ENCODE peak calls at places on chromosomes 6 and 20, in seven cellular contexts. One of them, this sample, is unnamed.

GRCh38 chr6:39137235-39137634 is 22.2 kb upstream of the SAYSD1 start:
- DNase-seq in GM12865: peak
- DNase-seq in brain microvascular endothelial cell: peak
- DNase-seq in uterus: no peak
- DNase-seq in tibial artery: no peak
- DNase-seq in choroid plexus epithelial cell: peak
- DNase-seq in GM13977: no peak
- DNase-seq in this sample: no peak

GRCh38 chr6:109793793-109794192 is 102.7 kb downstream of the FIG4 start:
- DNase-seq in GM12865: no peak
- DNase-seq in brain microvascular endothelial cell: peak
- DNase-seq in uterus: peak
- DNase-seq in tibial artery: no peak
- DNase-seq in choroid plexus epithelial cell: peak
- DNase-seq in GM13977: no peak
- DNase-seq in this sample: peak

GRCh38 chr20:9015984-9016324 is 52.9 kb upstream of the PLCB4 start:
- DNase-seq in GM12865: no peak
- DNase-seq in brain microvascular endothelial cell: no peak
- DNase-seq in uterus: no peak
- DNase-seq in tibial artery: no peak
- DNase-seq in choroid plexus epithelial cell: peak
- DNase-seq in GM13977: no peak
- DNase-seq in this sample: peak

GRCh38 chr20:1434571-1435336 is 31.9 kb downstream of the NSFL1C start:
- DNase-seq in GM12865: peak
- DNase-seq in brain microvascular endothelial cell: peak
- DNase-seq in uterus: no peak
- DNase-seq in tibial artery: no peak
- DNase-seq in choroid plexus epithelial cell: peak
- DNase-seq in GM13977: peak
- DNase-seq in this sample: peak

GRCh38 chr6:89209457-89209856 is 7.7 kb downstream of the GABRR1 start:
- DNase-seq in GM12865: no peak
- DNase-seq in brain microvascular endothelial cell: no peak
- DNase-seq in uterus: no peak
- DNase-seq in tibial artery: no peak
- DNase-seq in choroid plexus epithelial cell: no peak
- DNase-seq in GM13977: no peak
- DNase-seq in this sample: no peak

GRCh38 chr20:46027245-46027853 is 1.7 kb upstream of the SLC12A5 start:
- DNase-seq in GM12865: peak
- DNase-seq in brain microvascular endothelial cell: peak
- DNase-seq in uterus: no peak
- DNase-seq in tibial artery: no peak
- DNase-seq in choroid plexus epithelial cell: peak
- DNase-seq in GM13977: peak
- DNase-seq in this sample: no peak

GRCh38 chr6:107843400-107843799 is 19.3 kb upstream of the SCML4 start:
- DNase-seq in GM12865: no peak
- DNase-seq in brain microvascular endothelial cell: no peak
- DNase-seq in uterus: no peak
- DNase-seq in tibial artery: no peak
- DNase-seq in choroid plexus epithelial cell: no peak
- DNase-seq in GM13977: no peak
- DNase-seq in this sample: no peak

GRCh38 chr6:167993831-167994230 is 3.6 kb upstream of the KIF25 start:
- DNase-seq in GM12865: no peak
- DNase-seq in brain microvascular endothelial cell: no peak
- DNase-seq in uterus: no peak
- DNase-seq in tibial artery: no peak
- DNase-seq in choroid plexus epithelial cell: no peak
- DNase-seq in GM13977: no peak
- DNase-seq in this sample: no peak

GRCh38 chr6:143271024-143271423 is 179.5 kb downstream of the ADAT2 start:
- DNase-seq in GM12865: no peak
- DNase-seq in brain microvascular endothelial cell: peak
- DNase-seq in uterus: peak
- DNase-seq in tibial artery: no peak
- DNase-seq in choroid plexus epithelial cell: peak
- DNase-seq in GM13977: no peak
- DNase-seq in this sample: no peak

GRCh38 chr6:20117474-20117873 is 94.8 kb downstream of the MBOAT1 start:
- DNase-seq in GM12865: peak
- DNase-seq in brain microvascular endothelial cell: no peak
- DNase-seq in uterus: no peak
- DNase-seq in tibial artery: no peak
- DNase-seq in choroid plexus epithelial cell: no peak
- DNase-seq in GM13977: peak
- DNase-seq in this sample: no peak

GRCh38 chr20:64065973-64066341 is 3.0 kb downstream of the TCEA2 start:
- DNase-seq in GM12865: peak
- DNase-seq in brain microvascular endothelial cell: peak
- DNase-seq in uterus: no peak
- DNase-seq in tibial artery: no peak
- DNase-seq in choroid plexus epithelial cell: peak
- DNase-seq in GM13977: peak
- DNase-seq in this sample: no peak

GRCh38 chr6:138446821-138447220 is 42.8 kb downstream of the HEBP2 start:
- DNase-seq in GM12865: no peak
- DNase-seq in brain microvascular endothelial cell: no peak
- DNase-seq in uterus: no peak
- DNase-seq in tibial artery: no peak
- DNase-seq in choroid plexus epithelial cell: no peak
- DNase-seq in GM13977: no peak
- DNase-seq in this sample: no peak

GRCh38 chr6:153000243-153000642 is 2.3 kb downstream of the MTRF1L start:
- DNase-seq in GM12865: no peak
- DNase-seq in brain microvascular endothelial cell: no peak
- DNase-seq in uterus: no peak
- DNase-seq in tibial artery: no peak
- DNase-seq in choroid plexus epithelial cell: no peak
- DNase-seq in GM13977: no peak
- DNase-seq in this sample: no peak

GRCh38 chr6:153001767-153002612 is 519 bp downstream of the MTRF1L start:
- DNase-seq in GM12865: peak
- DNase-seq in brain microvascular endothelial cell: no peak
- DNase-seq in uterus: no peak
- DNase-seq in tibial artery: no peak
- DNase-seq in choroid plexus epithelial cell: peak
- DNase-seq in GM13977: no peak
- DNase-seq in this sample: no peak

GRCh38 chr6:153003294-153003645 is 761 bp upstream of the MTRF1L start:
- DNase-seq in GM12865: no peak
- DNase-seq in brain microvascular endothelial cell: no peak
- DNase-seq in uterus: no peak
- DNase-seq in tibial artery: no peak
- DNase-seq in choroid plexus epithelial cell: peak
- DNase-seq in GM13977: peak
- DNase-seq in this sample: no peak

DNA sequence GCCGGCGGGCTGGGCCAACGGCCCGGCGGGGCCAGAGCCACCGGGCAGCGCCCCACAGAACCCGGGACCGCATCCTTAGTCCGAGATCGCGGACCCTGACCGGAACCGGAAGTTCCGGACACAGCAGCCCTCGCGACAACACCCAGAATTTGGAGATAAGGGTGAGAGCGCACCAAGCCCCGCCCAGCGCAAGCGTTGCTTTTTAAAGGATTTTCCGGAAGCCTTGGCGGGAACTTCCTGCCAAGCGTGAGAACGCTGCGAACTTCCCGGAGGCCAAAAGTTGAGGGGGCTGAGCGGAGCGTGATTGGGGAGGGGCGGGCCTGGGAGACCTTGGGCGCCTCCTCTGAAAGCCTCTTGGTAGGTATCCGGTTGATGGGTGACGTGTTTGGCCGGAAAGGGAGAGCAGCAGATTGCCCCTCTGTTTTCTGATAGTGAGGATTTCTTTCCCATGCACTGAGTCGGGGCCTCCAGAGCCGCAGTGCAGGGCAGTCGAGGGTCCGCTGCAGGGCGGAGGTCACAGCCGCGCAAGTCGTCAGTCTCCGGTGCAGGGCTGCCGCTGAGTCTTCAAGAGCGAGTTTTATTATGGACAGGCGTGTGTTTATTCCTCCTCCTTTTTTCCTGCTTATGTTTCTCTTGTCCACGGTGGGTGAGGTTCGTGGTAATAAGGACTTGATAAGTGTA is at the start of gene MTRF1L:
- DNase-seq in GM12865: peak
- DNase-seq in brain microvascular endothelial cell: peak
- DNase-seq in uterus: peak
- DNase-seq in tibial artery: peak
- DNase-seq in choroid plexus epithelial cell: peak
- DNase-seq in GM13977: peak
- DNase-seq in this sample: peak
- TF ChIP-seq CTCF in GM12865: no peak
- TF ChIP-seq CTCF in brain microvascular endothelial cell: no peak
- TF ChIP-seq CTCF in uterus: no peak
- TF ChIP-seq CTCF in tibial artery: no peak
- TF ChIP-seq CTCF in choroid plexus epithelial cell: no peak
- TF ChIP-seq CTCF in GM13977: no peak
- TF ChIP-seq CTCF in this sample: no peak

GRCh38 chr6:32116674-32117073 is 7.5 kb upstream of the TNXB start:
- DNase-seq in GM12865: no peak
- DNase-seq in brain microvascular endothelial cell: peak
- DNase-seq in uterus: no peak
- DNase-seq in tibial artery: no peak
- DNase-seq in choroid plexus epithelial cell: peak
- DNase-seq in GM13977: peak
- DNase-seq in this sample: no peak
- TF ChIP-seq CTCF in GM12865: no peak
- TF ChIP-seq CTCF in brain microvascular endothelial cell: peak
- TF ChIP-seq CTCF in uterus: peak
- TF ChIP-seq CTCF in tibial artery: peak
- TF ChIP-seq CTCF in choroid plexus epithelial cell: peak
- TF ChIP-seq CTCF in GM13977: peak
- TF ChIP-seq CTCF in this sample: peak

GRCh38 chr20:52001999-52002666 is 189.4 kb downstream of the ZFP64 start:
- DNase-seq in GM12865: no peak
- DNase-seq in brain microvascular endothelial cell: peak
- DNase-seq in uterus: no peak
- DNase-seq in tibial artery: no peak
- DNase-seq in choroid plexus epithelial cell: peak
- DNase-seq in GM13977: no peak
- DNase-seq in this sample: no peak
- TF ChIP-seq CTCF in GM12865: no peak
- TF ChIP-seq CTCF in brain microvascular endothelial cell: peak
- TF ChIP-seq CTCF in uterus: no peak
- TF ChIP-seq CTCF in tibial artery: no peak
- TF ChIP-seq CTCF in choroid plexus epithelial cell: peak
- TF ChIP-seq CTCF in GM13977: no peak
- TF ChIP-seq CTCF in this sample: no peak

GRCh38 chr6:101393291-101394251 is at the start of gene GRIK2:
- DNase-seq in GM12865: peak
- DNase-seq in brain microvascular endothelial cell: peak
- DNase-seq in uterus: no peak
- DNase-seq in tibial artery: no peak
- DNase-seq in choroid plexus epithelial cell: no peak
- DNase-seq in GM13977: no peak
- DNase-seq in this sample: no peak
- TF ChIP-seq CTCF in GM12865: no peak
- TF ChIP-seq CTCF in brain microvascular endothelial cell: peak
- TF ChIP-seq CTCF in uterus: no peak
- TF ChIP-seq CTCF in tibial artery: no peak
- TF ChIP-seq CTCF in choroid plexus epithelial cell: peak
- TF ChIP-seq CTCF in GM13977: no peak
- TF ChIP-seq CTCF in this sample: peak

DNA sequence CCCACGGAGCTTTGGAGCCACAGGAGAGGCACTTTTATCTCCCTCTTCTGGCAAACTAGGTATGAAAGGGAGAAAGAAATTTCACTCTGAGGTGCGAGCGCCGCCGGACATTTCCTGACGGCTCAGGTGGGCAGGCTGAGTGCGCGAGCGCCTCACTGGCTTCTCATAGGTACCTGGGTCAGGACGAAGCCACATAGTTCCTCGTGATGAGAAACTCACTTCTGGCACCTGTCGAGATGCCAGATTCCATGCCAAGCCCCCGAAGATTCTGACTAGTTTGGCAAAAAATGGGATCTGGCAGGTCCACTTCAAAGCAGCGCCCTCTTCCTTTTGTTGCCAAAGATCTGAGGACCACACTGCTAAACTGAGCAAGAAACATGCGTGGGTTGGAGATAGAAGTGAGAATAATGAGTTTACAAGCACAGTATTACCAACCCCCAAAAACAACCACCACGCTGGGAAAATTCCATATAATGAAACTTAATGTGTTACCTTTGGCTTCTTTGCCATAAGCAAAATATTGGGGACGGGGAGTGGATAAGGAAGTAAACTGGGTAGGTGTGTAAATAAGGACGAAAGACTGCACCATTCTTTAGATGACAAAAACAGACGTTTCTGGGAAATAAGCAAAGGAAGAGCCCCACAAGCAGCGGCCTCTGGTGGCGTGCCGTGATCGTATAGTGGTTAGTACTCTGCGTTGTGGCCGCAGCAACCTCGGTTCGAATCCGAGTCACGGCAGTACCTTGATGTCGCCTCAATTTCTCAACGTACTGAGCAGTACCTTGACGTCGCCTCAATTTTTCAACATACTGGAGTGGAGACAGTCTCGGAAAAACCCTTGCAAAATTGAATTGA is 89.8 kb upstream of the PRSS16 start:
- DNase-seq in GM12865: peak
- DNase-seq in brain microvascular endothelial cell: peak
- DNase-seq in uterus: peak
- DNase-seq in tibial artery: peak
- DNase-seq in choroid plexus epithelial cell: peak
- DNase-seq in GM13977: no peak
- DNase-seq in this sample: peak
- TF ChIP-seq CTCF in GM12865: peak
- TF ChIP-seq CTCF in brain microvascular endothelial cell: peak
- TF ChIP-seq CTCF in uterus: peak
- TF ChIP-seq CTCF in tibial artery: peak
- TF ChIP-seq CTCF in choroid plexus epithelial cell: peak
- TF ChIP-seq CTCF in GM13977: peak
- TF ChIP-seq CTCF in this sample: peak

DNA sequence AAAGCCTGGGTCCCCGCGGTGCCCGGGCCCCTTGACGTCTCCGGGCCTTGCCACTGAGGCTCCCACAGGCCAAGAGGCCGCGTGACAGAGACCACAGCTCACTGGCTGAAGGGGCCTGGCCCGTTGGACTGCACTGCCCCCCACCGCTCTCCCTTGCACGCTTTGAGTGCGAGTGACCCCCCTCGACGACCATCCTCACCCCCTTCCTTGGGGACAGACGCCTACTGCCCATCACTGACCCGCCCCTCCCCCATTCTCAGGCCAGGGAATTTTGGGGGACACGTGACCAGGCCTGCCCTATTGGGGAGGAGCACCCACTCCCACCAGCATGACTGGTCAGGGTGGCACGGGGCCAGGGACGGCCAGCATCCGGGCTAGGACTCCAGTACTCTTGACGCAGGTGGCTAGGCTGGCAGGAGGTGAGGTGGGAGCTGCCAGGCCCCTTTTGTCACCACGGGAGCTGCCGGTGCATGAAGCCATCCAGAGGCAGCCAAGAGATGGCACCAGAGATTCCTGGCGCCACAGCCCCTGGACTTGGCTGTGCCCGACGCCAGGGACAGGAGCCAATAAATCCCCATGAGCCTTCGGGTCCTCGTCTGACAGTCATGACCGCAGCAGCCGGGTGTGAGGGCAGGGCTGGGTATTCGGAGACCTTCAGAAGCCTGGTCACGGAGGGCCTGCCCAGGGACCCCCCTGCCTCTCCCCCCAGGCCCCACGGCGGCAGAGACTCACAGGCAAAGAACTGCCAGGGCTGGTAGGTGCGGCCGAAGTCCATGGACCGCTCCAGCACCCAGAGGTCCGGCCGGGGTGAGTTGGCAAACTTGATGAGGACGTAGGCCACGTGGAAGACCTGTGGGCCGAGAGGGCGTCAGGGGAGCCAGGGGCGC is 14.5 kb downstream of the LAMA5 start:
- DNase-seq in GM12865: no peak
- DNase-seq in brain microvascular endothelial cell: no peak
- DNase-seq in uterus: peak
- DNase-seq in tibial artery: peak
- DNase-seq in choroid plexus epithelial cell: no peak
- DNase-seq in GM13977: no peak
- DNase-seq in this sample: no peak
- TF ChIP-seq CTCF in GM12865: no peak
- TF ChIP-seq CTCF in brain microvascular endothelial cell: no peak
- TF ChIP-seq CTCF in uterus: peak
- TF ChIP-seq CTCF in tibial artery: peak
- TF ChIP-seq CTCF in choroid plexus epithelial cell: no peak
- TF ChIP-seq CTCF in GM13977: no peak
- TF ChIP-seq CTCF in this sample: no peak